ENCODE peak calls at places on chromosomes 16 and 17, in six cellular contexts. F is esophagus squamous epithelium; D is fibroblast of the conjunctiva; K is HT-29; Z is lung; S is activated CD4-positive, alpha-beta T cell treated with anti-CD3 and anti-CD28 coated beads for 24 hours. N is an unnamed sample.

GRCh38 chr17:38431343-38432145 is 3.3 kb downstream of the ARHGAP23 start:
- DNase-seq in K (no peak), S (no peak), D (no peak), Z (no peak), F (no peak), N (no peak)

GRCh38 chr17:13337864-13338371 is 263.8 kb downstream of the HS3ST3A1 start:
- DNase-seq in K (peak; percentile 19), S (no peak), D (peak; percentile 65), F (no peak), Z (no peak), N (no peak)

GRCh38 chr16:55505333-55506015 is 3.4 kb upstream of the LPCAT2 start:
- DNase-seq in Z (no peak), F (no peak), D (no peak), K (no peak), S (no peak), N (no peak)

GRCh38 chr17:79188048-79188447 is 113.4 kb downstream of the ENGASE start:
- DNase-seq in F (no peak), Z (no peak), K (peak; percentile 43), S (no peak), D (no peak), N (no peak)

GRCh38 chr17:78109489-78109761 is 19.1 kb downstream of the TMC6 start:
- DNase-seq in S (no peak), F (no peak), Z (no peak), K (no peak), D (no peak), N (no peak)

GRCh38 chr16:57478396-57479024 is 7.8 kb downstream of the DOK4 start:
- DNase-seq in Z (no peak), D (no peak), F (no peak), S (no peak), K (no peak), N (no peak)

GRCh38 chr17:78706271-78706915 is 75.7 kb downstream of the CYTH1 start:
- DNase-seq in F (no peak), D (no peak), K (no peak), Z (no peak), S (no peak), N (no peak)

GRCh38 chr17:9284884-9285283 is 263.6 kb downstream of the NTN1 start:
- DNase-seq in Z (no peak), K (no peak), F (no peak), S (no peak), D (no peak), N (no peak)

GRCh38 chr17:35906559-35907265 is 23.9 kb downstream of the RDM1 start:
- DNase-seq in F (no peak), K (no peak), S (no peak), D (no peak), Z (no peak), N (no peak)

GRCh38 chr17:39903158-39903884 is 15.1 kb downstream of the GSDMB start:
- DNase-seq in D (no peak), Z (no peak), S (no peak), K (no peak), F (no peak), N (no peak)

GRCh38 chr17:58679263-58680037 is 12.4 kb downstream of the TEX14 start:
- DNase-seq in F (no peak), D (peak; percentile 62), Z (no peak), S (no peak), K (peak; percentile 22), N (no peak)

GRCh38 chr16:73289232-73289631 is 241.3 kb upstream of the ZFHX3 start:
- DNase-seq in K (no peak), F (no peak), S (no peak), Z (no peak), D (no peak), N (no peak)

GRCh38 chr17:82020874-82021727 is 1.6 kb downstream of the CENPX start:
- DNase-seq in D (peak; percentile 63), F (no peak), Z (peak; percentile 78), S (peak; percentile 43), K (peak; percentile 87), N (no peak)

GRCh38 chr17:79280822-79281572 is 206.4 kb downstream of the ENGASE start:
- DNase-seq in F (no peak), Z (no peak), S (no peak), D (no peak), K (no peak), N (no peak)

GRCh38 chr17:65627892-65628622 is 66.6 kb upstream of the AXIN2 start:
- DNase-seq in S (no peak), D (no peak), F (no peak), Z (no peak), K (peak; percentile 98), N (no peak)

GRCh38 chr17:82592751-82593589 is 55.3 kb downstream of the WDR45B start:
- DNase-seq in Z (peak; percentile 72), S (peak; percentile 13), K (peak; percentile 72), D (peak; percentile 72), F (no peak), N (peak; percentile 64)

GRCh38 chr17:14044702-14045101 is 24.6 kb upstream of the COX10 start:
- DNase-seq in Z (no peak), S (no peak), D (no peak), F (no peak), K (no peak), N (no peak)

GRCh38 chr16:4360538-4361021 is 9.5 kb upstream of the PAM16 start:
- DNase-seq in Z (no peak), K (no peak), S (no peak), D (no peak), F (no peak), N (no peak)

GRCh38 chr17:3765981-3766380 is 35.0 kb downstream of the ITGAE start:
- DNase-seq in D (no peak), K (no peak), F (no peak), Z (no peak), S (no peak), N (no peak)

GRCh38 chr17:18966831-18967624 is 15.1 kb downstream of the SLC5A10 start:
- DNase-seq in D (peak; percentile 14), S (no peak), F (no peak), Z (no peak), K (no peak), N (no peak)

GRCh38 chr17:17402558-17402957 is 74.2 kb upstream of the MED9 start:
- DNase-seq in S (no peak), K (no peak), Z (no peak), D (no peak), F (no peak), N (no peak)

GRCh38 chr16:84175351-84176081 is 11.3 kb downstream of the TAF1C start:
- DNase-seq in K (peak; percentile 68), S (peak; percentile 25), Z (peak; percentile 43), D (no peak), F (no peak), N (no peak)

GRCh38 chr16:66776457-66776856 is 24.9 kb downstream of the TERB1 start:
- DNase-seq in F (no peak), K (no peak), S (no peak), D (no peak), Z (no peak), N (no peak)

GRCh38 chr16:31403590-31404352 is 10.6 kb downstream of the ITGAD start:
- DNase-seq in D (no peak), K (no peak), Z (no peak), F (no peak), S (no peak), N (no peak)

GRCh38 chr17:8019161-8019560 is 16.7 kb downstream of the GUCY2D start:
- DNase-seq in D (no peak), Z (no peak), S (no peak), F (no peak), K (no peak), N (no peak)

GRCh38 chr16:2015117-2015946 is 4.3 kb upstream of the NPW start:
- DNase-seq in K (peak; percentile 70), D (peak; percentile 70), Z (no peak), F (no peak), S (no peak), N (no peak)

GRCh38 chr16:54287758-54288591 is 1.4 kb upstream of the IRX3 start:
- DNase-seq in F (no peak), D (no peak), K (no peak), Z (no peak), S (no peak), N (no peak)

GRCh38 chr17:57577751-57578607 is 167.1 kb downstream of the CCDC182 start:
- DNase-seq in K (no peak), F (no peak), S (no peak), D (peak; percentile 45), Z (peak; percentile 48), N (no peak)

GRCh38 chr17:57499648-57500049 is 243.3 kb downstream of the MSI2 start:
- DNase-seq in D (no peak), S (no peak), F (no peak), Z (no peak), K (peak; percentile 43), N (no peak)

GRCh38 chr17:64162575-64162974 is 32.6 kb upstream of the ERN1 start:
- DNase-seq in K (no peak), D (no peak), F (no peak), Z (no peak), S (no peak), N (no peak)

GRCh38 chr17:41411072-41411840 is 13.1 kb downstream of the KRT37 start:
- DNase-seq in K (no peak), D (no peak), Z (no peak), F (no peak), S (no peak), N (no peak)

GRCh38 chr16:88809068-88809675 is 2.6 kb downstream of the APRT start:
- DNase-seq in D (no peak), Z (no peak), K (no peak), S (no peak), F (no peak), N (no peak)

GRCh38 chr16:84686702-84687298 is 13.0 kb upstream of the USP10 start:
- DNase-seq in S (no peak), Z (no peak), F (no peak), K (no peak), D (no peak), N (no peak)

GRCh38 chr16:77960771-77961170 is 61.6 kb upstream of the CLEC3A start:
- DNase-seq in D (no peak), S (no peak), Z (no peak), K (no peak), F (no peak), N (no peak)

GRCh38 chr17:77831497-77832179 is 126.9 kb upstream of the TNRC6C start:
- DNase-seq in F (no peak), K (no peak), S (no peak), Z (no peak), D (peak; percentile 22), N (no peak)

GRCh38 chr16:30063893-30064745 is 1.4 kb upstream of the ALDOA start:
- DNase-seq in S (peak; percentile 53), K (peak; percentile 68), Z (peak; percentile 83), D (no peak), F (no peak), N (no peak)

GRCh38 chr17:34633351-34633750 is 54.0 kb downstream of the TMEM132E start:
- DNase-seq in D (no peak), Z (no peak), K (no peak), S (no peak), F (no peak), N (no peak)

GRCh38 chr16:1688807-1689560 is 10.9 kb downstream of the JPT2 start:
- DNase-seq in S (no peak), F (no peak), K (peak; percentile 83), D (no peak), Z (peak; percentile 46), N (no peak)

GRCh38 chr17:74862108-74862901 is 2.6 kb upstream of the GRIN2C start:
- DNase-seq in S (peak; percentile 44), K (peak; percentile 77), Z (peak; percentile 68), F (no peak), D (no peak), N (no peak)

N was measured in SK-N-MC.